ENCODE peak calls at places on chromosomes 6 and 20, in six cellular contexts. N, B, P, C, W and X are unnamed samples.

GRCh38 chr6:159008656-159009288 is 8.8 kb upstream of the RSPH3 start:
- DNase-seq in P (peak; percentile 38), B (peak; percentile 27), N (no peak), C (no peak), W (no peak), X (no peak)

GRCh38 chr6:163457637-163458561 is 43.4 kb downstream of the QKI start:
- DNase-seq in C (no peak), P (peak; percentile 76), B (peak; percentile 86), N (no peak), W (no peak), X (no peak)

GRCh38 chr6:144582939-144583613 is 297.9 kb downstream of the UTRN start:
- DNase-seq in B (no peak), P (peak; percentile 27), W (no peak), C (peak; percentile 71), N (peak; percentile 16), X (no peak)

GRCh38 chr20:38751360-38751976 is 3.2 kb downstream of the ACTR5 start:
- DNase-seq in N (peak; percentile 3), B (no peak), C (no peak), P (peak; percentile 35), W (no peak), X (no peak)

GRCh38 chr6:100088009-100088408 is 94.0 kb upstream of the MCHR2 start:
- DNase-seq in C (no peak), B (peak; percentile 85), W (no peak), P (peak; percentile 6), N (no peak), X (no peak)

GRCh38 chr6:52325695-52326471 is 36.1 kb upstream of the PAQR8 start:
- DNase-seq in B (no peak), P (no peak), C (no peak), N (no peak), W (no peak), X (no peak)

GRCh38 chr6:26270121-26270861 is 94.7 kb upstream of the BTN3A2 start:
- DNase-seq in B (no peak), W (no peak), P (no peak), N (no peak), C (no peak), X (no peak)

GRCh38 chr6:130118236-130118635 is 99.9 kb downstream of the L3MBTL3 start:
- DNase-seq in B (no peak), P (peak; percentile 2), W (no peak), C (no peak), N (no peak), X (no peak)

GRCh38 chr6:169165561-169166300 is 87.9 kb downstream of the THBS2 start:
- DNase-seq in N (no peak), C (no peak), B (no peak), P (no peak), W (no peak), X (no peak)

GRCh38 chr6:66369407-66369806 is 662.4 kb upstream of the EYS start:
- DNase-seq in N (no peak), C (no peak), B (no peak), W (no peak), P (no peak), X (no peak)

GRCh38 chr6:166156942-166157341 is 10.7 kb downstream of the TBXT start:
- DNase-seq in B (no peak), W (no peak), P (peak; percentile 19), C (no peak), N (no peak), X (no peak)

GRCh38 chr6:167907837-167908681 is 81.3 kb downstream of the AFDN start:
- DNase-seq in P (peak; percentile 44), W (no peak), C (no peak), B (peak; percentile 32), N (no peak), X (no peak)

GRCh38 chr6:127539292-127539691 is 20.2 kb upstream of the MTCL3 start:
- DNase-seq in C (no peak), W (no peak), N (no peak), P (peak; percentile 36), B (no peak), X (no peak)

GRCh38 chr20:31712112-31712553 is 10.5 kb downstream of the BCL2L1 start:
- DNase-seq in B (no peak), N (no peak), W (no peak), P (no peak), C (no peak), X (no peak)

GRCh38 chr20:53408728-53409157 is 184.9 kb downstream of the ZNF217 start:
- DNase-seq in P (no peak), C (no peak), W (no peak), B (no peak), N (no peak), X (no peak)

GRCh38 chr20:19976595-19977372 is 40.4 kb upstream of the NAA20 start:
- DNase-seq in W (peak; percentile 48), N (no peak), P (peak; percentile 78), B (peak; percentile 71), C (peak; percentile 78), X (no peak)

GRCh38 chr20:20864346-20865096 is 152.1 kb upstream of the RALGAPA2 start:
- DNase-seq in C (no peak), P (peak; percentile 41), N (no peak), W (no peak), B (peak; percentile 2), X (no peak)

GRCh38 chr20:37801921-37802320 is 101.0 kb upstream of the VSTM2L start:
- DNase-seq in W (no peak), P (no peak), B (no peak), C (no peak), N (no peak), X (no peak)

GRCh38 chr6:77456531-77457248 is 6.6 kb downstream of the HTR1B start:
- DNase-seq in C (no peak), B (peak; percentile 94), P (peak; percentile 58), W (no peak), N (no peak), X (no peak)

GRCh38 chr6:18081025-18081668 is 41.3 kb downstream of the NHLRC1 start:
- DNase-seq in N (no peak), B (no peak), C (no peak), P (no peak), W (no peak), X (no peak)

GRCh38 chr6:30213999-30214982 is 1.1 kb upstream of the TRIM26 start:
- DNase-seq in W (peak; percentile 86), N (peak; percentile 66), P (peak; percentile 75), C (peak; percentile 93), B (peak; percentile 63), X (no peak)

GRCh38 chr6:26322645-26323482 is 42.1 kb upstream of the BTN3A2 start:
- DNase-seq in C (no peak), B (peak; percentile 98), W (peak; percentile 35), N (peak; percentile 57), P (peak; percentile 89), X (no peak)

GRCh38 chr20:46563170-46563847 is 12.9 kb upstream of the OCSTAMP start:
- DNase-seq in W (no peak), B (no peak), C (no peak), N (no peak), P (no peak), X (no peak)

GRCh38 chr6:51542466-51542865 is 544.9 kb downstream of the PKHD1 start:
- DNase-seq in P (no peak), B (no peak), C (no peak), N (no peak), W (no peak), X (no peak)

GRCh38 chr20:44010162-44010704 is 95.6 kb downstream of the TOX2 start:
- DNase-seq in C (no peak), B (no peak), P (no peak), W (no peak), N (no peak), X (no peak)

GRCh38 chr6:128932061-128932460 is 49.1 kb downstream of the LAMA2 start:
- DNase-seq in B (peak; percentile 85), P (no peak), N (no peak), C (no peak), W (no peak), X (no peak)